ENCODE peak calls at places on chromosomes 7 and 10, in eight cellular contexts. One of them, this sample, is unnamed.
A peak's percentile ranks its signal among the peaks of the same experiment; 100 is the strongest.

GRCh38 chr7:116679495-116679894 is 7.5 kb downstream of the MET start:
- DNase-seq in tibial nerve: no peak
- DNase-seq in neural progenitor cell: no peak
- DNase-seq in SJSA1: no peak
- DNase-seq in Peyer's patch: no peak
- DNase-seq in endothelial cell of umbilical vein: peak; percentile 84
- DNase-seq in cardiac muscle cell: no peak
- DNase-seq in A549: no peak
- DNase-seq in this sample: no peak

GRCh38 chr7:139825666-139826290 is 3.3 kb upstream of the TBXAS1 start:
- DNase-seq in tibial nerve: no peak
- DNase-seq in neural progenitor cell: no peak
- DNase-seq in SJSA1: peak; percentile 6
- DNase-seq in Peyer's patch: no peak
- DNase-seq in endothelial cell of umbilical vein: no peak
- DNase-seq in cardiac muscle cell: no peak
- DNase-seq in A549: no peak
- DNase-seq in this sample: no peak

GRCh38 chr10:58513189-58514101 is 773 bp downstream of the BICC1 start:
- DNase-seq in tibial nerve: peak; percentile 75
- DNase-seq in neural progenitor cell: peak; percentile 73
- DNase-seq in SJSA1: peak; percentile 69
- DNase-seq in Peyer's patch: peak; percentile 18
- DNase-seq in endothelial cell of umbilical vein: peak; percentile 7
- DNase-seq in cardiac muscle cell: peak; percentile 65
- DNase-seq in A549: peak; percentile 69
- DNase-seq in this sample: peak; percentile 69

GRCh38 chr10:31549936-31550335 is 230.9 kb downstream of the ZEB1 start:
- DNase-seq in tibial nerve: no peak
- DNase-seq in neural progenitor cell: no peak
- DNase-seq in SJSA1: no peak
- DNase-seq in Peyer's patch: no peak
- DNase-seq in endothelial cell of umbilical vein: no peak
- DNase-seq in cardiac muscle cell: no peak
- DNase-seq in A549: no peak
- DNase-seq in this sample: no peak

GRCh38 chr7:36758879-36759278 is 34.6 kb upstream of the AOAH start:
- DNase-seq in tibial nerve: no peak
- DNase-seq in neural progenitor cell: no peak
- DNase-seq in SJSA1: no peak
- DNase-seq in Peyer's patch: no peak
- DNase-seq in endothelial cell of umbilical vein: no peak
- DNase-seq in cardiac muscle cell: no peak
- DNase-seq in A549: no peak
- DNase-seq in this sample: no peak

GRCh38 chr10:11570751-11571150 is 40.7 kb downstream of the USP6NL start:
- DNase-seq in tibial nerve: no peak
- DNase-seq in neural progenitor cell: no peak
- DNase-seq in SJSA1: no peak
- DNase-seq in Peyer's patch: no peak
- DNase-seq in endothelial cell of umbilical vein: no peak
- DNase-seq in cardiac muscle cell: no peak
- DNase-seq in A549: no peak
- DNase-seq in this sample: no peak

GRCh38 chr10:4130685-4131084 is 345.7 kb upstream of the KLF6 start:
- DNase-seq in tibial nerve: peak; percentile 25
- DNase-seq in neural progenitor cell: no peak
- DNase-seq in SJSA1: no peak
- DNase-seq in Peyer's patch: peak; percentile 37
- DNase-seq in endothelial cell of umbilical vein: peak; percentile 75
- DNase-seq in cardiac muscle cell: no peak
- DNase-seq in A549: no peak
- DNase-seq in this sample: no peak

GRCh38 chr10:22657566-22658190 is 56.7 kb downstream of the PIP4K2A start:
- DNase-seq in tibial nerve: no peak
- DNase-seq in neural progenitor cell: no peak
- DNase-seq in SJSA1: no peak
- DNase-seq in Peyer's patch: no peak
- DNase-seq in endothelial cell of umbilical vein: no peak
- DNase-seq in cardiac muscle cell: no peak
- DNase-seq in A549: no peak
- DNase-seq in this sample: no peak

GRCh38 chr10:128030498-128031072 is 95.6 kb downstream of the MKI67 start:
- DNase-seq in tibial nerve: no peak
- DNase-seq in neural progenitor cell: no peak
- DNase-seq in SJSA1: no peak
- DNase-seq in Peyer's patch: no peak
- DNase-seq in endothelial cell of umbilical vein: no peak
- DNase-seq in cardiac muscle cell: no peak
- DNase-seq in A549: no peak
- DNase-seq in this sample: no peak

GRCh38 chr7:150365673-150366398 is 2.8 kb upstream of the REPIN1 start:
- DNase-seq in tibial nerve: no peak
- DNase-seq in neural progenitor cell: peak; percentile 6
- DNase-seq in SJSA1: no peak
- DNase-seq in Peyer's patch: no peak
- DNase-seq in endothelial cell of umbilical vein: no peak
- DNase-seq in cardiac muscle cell: no peak
- DNase-seq in A549: no peak
- DNase-seq in this sample: no peak

GRCh38 chr10:49610015-49610734 is at the start of gene SLC18A3:
- DNase-seq in tibial nerve: no peak
- DNase-seq in neural progenitor cell: peak; percentile 71
- DNase-seq in SJSA1: no peak
- DNase-seq in Peyer's patch: no peak
- DNase-seq in endothelial cell of umbilical vein: no peak
- DNase-seq in cardiac muscle cell: peak; percentile 35
- DNase-seq in A549: no peak
- DNase-seq in this sample: no peak

DNA sequence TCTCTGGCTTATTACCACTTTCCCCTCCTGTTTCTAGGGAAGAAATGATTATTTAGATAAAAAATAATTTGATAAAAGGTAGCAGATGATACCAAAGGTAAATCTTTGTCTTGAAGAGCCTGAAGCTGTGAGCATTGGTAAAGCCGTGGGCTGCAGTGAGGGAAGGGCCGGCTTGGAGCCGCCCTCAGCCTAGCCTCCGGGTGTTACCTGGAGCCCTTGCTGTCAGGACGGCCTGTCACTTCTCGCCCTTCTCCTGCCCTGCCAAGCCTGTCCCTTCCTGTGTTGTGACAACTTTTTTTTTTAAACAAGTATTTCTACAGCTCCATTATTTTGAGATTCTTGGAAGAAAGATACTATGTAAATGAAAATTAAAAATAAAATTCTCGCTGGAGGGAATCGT is 7.0 kb downstream of the CUX1 start:
- DNase-seq in tibial nerve: no peak
- DNase-seq in neural progenitor cell: no peak
- DNase-seq in SJSA1: no peak
- DNase-seq in Peyer's patch: no peak
- DNase-seq in endothelial cell of umbilical vein: no peak
- DNase-seq in cardiac muscle cell: no peak
- DNase-seq in A549: no peak
- DNase-seq in this sample: no peak
- H3K4me3 ChIP-seq in tibial nerve: no peak overlapping the region
- H3K4me3 ChIP-seq in neural progenitor cell: no peak overlapping the region
- H3K4me3 ChIP-seq in SJSA1: no peak overlapping the region
- H3K4me3 ChIP-seq in Peyer's patch: no peak overlapping the region
- H3K4me3 ChIP-seq in endothelial cell of umbilical vein: no peak overlapping the region
- H3K4me3 ChIP-seq in cardiac muscle cell: no peak overlapping the region
- H3K4me3 ChIP-seq in A549: no peak overlapping the region
- H3K4me3 ChIP-seq in this sample: no peak overlapping the region

DNA sequence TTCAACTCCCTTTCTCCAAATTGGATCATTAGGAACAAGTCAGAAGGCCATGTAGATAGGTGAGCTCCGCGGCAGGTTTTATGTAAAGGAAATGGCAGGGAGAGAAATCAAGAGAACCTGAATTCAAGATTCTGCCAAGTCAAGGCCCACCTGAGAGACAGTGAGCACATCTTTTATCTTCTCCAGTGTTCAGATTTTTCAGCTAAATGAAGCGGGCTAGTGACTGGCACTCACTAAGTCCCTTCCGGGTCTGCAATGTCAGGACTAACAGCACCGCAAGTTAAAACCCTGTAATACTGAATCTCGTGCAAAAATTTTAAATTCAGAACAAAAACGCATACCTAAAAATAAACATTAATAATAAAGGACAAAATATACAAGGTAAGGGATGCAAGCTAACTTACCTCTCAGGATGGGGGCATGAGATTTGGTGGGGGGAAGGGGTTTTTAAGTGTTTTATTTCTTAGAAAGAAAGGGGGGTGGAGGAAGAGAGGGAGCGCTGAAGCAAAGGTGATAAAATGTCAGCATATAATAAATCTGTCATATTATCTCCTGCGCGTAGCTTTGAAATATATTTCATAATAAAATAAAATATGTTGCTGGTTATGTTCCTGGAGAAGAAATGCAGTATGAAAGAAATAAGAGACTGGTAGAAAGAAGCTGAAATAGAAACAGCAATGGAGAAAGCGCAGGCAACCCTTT is 17.5 kb downstream of the TCAF1 start:
- DNase-seq in tibial nerve: no peak
- DNase-seq in neural progenitor cell: no peak
- DNase-seq in SJSA1: no peak
- DNase-seq in Peyer's patch: no peak
- DNase-seq in endothelial cell of umbilical vein: no peak
- DNase-seq in cardiac muscle cell: no peak
- DNase-seq in A549: no peak
- DNase-seq in this sample: no peak
- H3K27ac ChIP-seq in tibial nerve: no peak overlapping the region
- H3K27ac ChIP-seq in neural progenitor cell: no peak overlapping the region
- H3K27ac ChIP-seq in SJSA1: no peak overlapping the region
- H3K27ac ChIP-seq in Peyer's patch: no peak overlapping the region
- H3K27ac ChIP-seq in endothelial cell of umbilical vein: no peak overlapping the region
- H3K27ac ChIP-seq in cardiac muscle cell: no peak overlapping the region
- H3K27ac ChIP-seq in A549: no peak overlapping the region
- H3K27ac ChIP-seq in this sample: no peak overlapping the region

GRCh38 chr7:121000091-121000983 is 11.8 kb downstream of the CPED1 start:
- DNase-seq in tibial nerve: no peak
- DNase-seq in neural progenitor cell: no peak
- DNase-seq in SJSA1: peak; percentile 68
- DNase-seq in Peyer's patch: no peak
- DNase-seq in endothelial cell of umbilical vein: peak; percentile 80
- DNase-seq in cardiac muscle cell: no peak
- DNase-seq in A549: no peak
- DNase-seq in this sample: no peak
- H3K4me3 ChIP-seq in tibial nerve: peak overlapping the region; percentile 8
- H3K4me3 ChIP-seq in neural progenitor cell: no peak overlapping the region
- H3K4me3 ChIP-seq in SJSA1: peak overlapping the region; percentile 14
- H3K4me3 ChIP-seq in Peyer's patch: no peak overlapping the region
- H3K4me3 ChIP-seq in endothelial cell of umbilical vein: no peak overlapping the region
- H3K4me3 ChIP-seq in cardiac muscle cell: no peak overlapping the region
- H3K4me3 ChIP-seq in A549: no peak overlapping the region
- H3K4me3 ChIP-seq in this sample: peak overlapping the region; percentile 38

GRCh38 chr10:28200804-28201203 is 102.1 kb downstream of the MPP7 start:
- DNase-seq in tibial nerve: no peak
- DNase-seq in neural progenitor cell: no peak
- DNase-seq in SJSA1: no peak
- DNase-seq in Peyer's patch: no peak
- DNase-seq in endothelial cell of umbilical vein: no peak
- DNase-seq in cardiac muscle cell: no peak
- DNase-seq in A549: no peak
- DNase-seq in this sample: no peak
- H3K27ac ChIP-seq in tibial nerve: no peak overlapping the region
- H3K27ac ChIP-seq in neural progenitor cell: no peak overlapping the region
- H3K27ac ChIP-seq in SJSA1: no peak overlapping the region
- H3K27ac ChIP-seq in Peyer's patch: no peak overlapping the region
- H3K27ac ChIP-seq in endothelial cell of umbilical vein: no peak overlapping the region
- H3K27ac ChIP-seq in cardiac muscle cell: no peak overlapping the region
- H3K27ac ChIP-seq in A549: no peak overlapping the region
- H3K27ac ChIP-seq in this sample: no peak overlapping the region

GRCh38 chr7:100885440-100886141 is 3.9 kb downstream of the UFSP1 start:
- DNase-seq in tibial nerve: no peak
- DNase-seq in neural progenitor cell: no peak
- DNase-seq in SJSA1: no peak
- DNase-seq in Peyer's patch: no peak
- DNase-seq in endothelial cell of umbilical vein: no peak
- DNase-seq in cardiac muscle cell: no peak
- DNase-seq in A549: no peak
- DNase-seq in this sample: no peak
- H3K4me3 ChIP-seq in tibial nerve: no peak overlapping the region
- H3K4me3 ChIP-seq in neural progenitor cell: no peak overlapping the region
- H3K4me3 ChIP-seq in SJSA1: no peak overlapping the region
- H3K4me3 ChIP-seq in Peyer's patch: no peak overlapping the region
- H3K4me3 ChIP-seq in endothelial cell of umbilical vein: no peak overlapping the region
- H3K4me3 ChIP-seq in cardiac muscle cell: no peak overlapping the region
- H3K4me3 ChIP-seq in A549: no peak overlapping the region
- H3K4me3 ChIP-seq in this sample: no peak overlapping the region

DNA sequence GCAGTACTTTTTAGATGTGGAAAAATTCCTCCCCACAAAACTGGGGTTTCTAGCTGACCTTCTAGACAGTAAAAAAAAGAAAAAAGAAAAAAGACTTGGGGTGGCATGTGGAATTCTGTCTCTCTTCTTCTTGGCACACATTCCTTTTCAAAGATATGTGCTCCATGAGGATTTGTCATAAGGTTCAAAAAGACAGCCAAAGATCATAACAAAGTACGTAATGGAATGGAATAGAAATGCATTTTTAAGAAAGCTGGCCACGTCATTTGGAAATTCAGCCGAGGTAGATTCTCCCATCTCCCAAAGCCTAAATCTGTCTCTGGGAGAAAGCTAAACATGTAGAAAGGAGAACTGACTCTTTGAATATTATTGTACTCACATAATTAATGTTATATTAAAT is 381.3 kb upstream of the NFE2L3 start:
- DNase-seq in tibial nerve: no peak
- DNase-seq in neural progenitor cell: no peak
- DNase-seq in SJSA1: no peak
- DNase-seq in Peyer's patch: no peak
- DNase-seq in endothelial cell of umbilical vein: no peak
- DNase-seq in cardiac muscle cell: no peak
- DNase-seq in A549: no peak
- DNase-seq in this sample: no peak
- H3K27ac ChIP-seq in tibial nerve: no peak overlapping the region
- H3K27ac ChIP-seq in neural progenitor cell: no peak overlapping the region
- H3K27ac ChIP-seq in SJSA1: no peak overlapping the region
- H3K27ac ChIP-seq in Peyer's patch: no peak overlapping the region
- H3K27ac ChIP-seq in endothelial cell of umbilical vein: no peak overlapping the region
- H3K27ac ChIP-seq in cardiac muscle cell: no peak overlapping the region
- H3K27ac ChIP-seq in A549: no peak overlapping the region
- H3K27ac ChIP-seq in this sample: no peak overlapping the region

GRCh38 chr7:112420236-112420945 is 29.9 kb upstream of the IFRD1 start:
- DNase-seq in tibial nerve: no peak
- DNase-seq in neural progenitor cell: peak; percentile 64
- DNase-seq in SJSA1: peak; percentile 79
- DNase-seq in Peyer's patch: no peak
- DNase-seq in endothelial cell of umbilical vein: no peak
- DNase-seq in cardiac muscle cell: no peak
- DNase-seq in A549: no peak
- DNase-seq in this sample: no peak
- H3K4me3 ChIP-seq in tibial nerve: no peak overlapping the region
- H3K4me3 ChIP-seq in neural progenitor cell: no peak overlapping the region
- H3K4me3 ChIP-seq in SJSA1: no peak overlapping the region
- H3K4me3 ChIP-seq in Peyer's patch: no peak overlapping the region
- H3K4me3 ChIP-seq in endothelial cell of umbilical vein: no peak overlapping the region
- H3K4me3 ChIP-seq in cardiac muscle cell: no peak overlapping the region
- H3K4me3 ChIP-seq in A549: no peak overlapping the region
- H3K4me3 ChIP-seq in this sample: no peak overlapping the region